ENCODE peak calls at places on chromosomes 4 and X, in five cellular contexts. W is cerebellar cortex; V is DMS 273 treated with DMSO at 0.1 percent for 48 hours; P is RWPE1; K is activated naive CD4-positive, alpha-beta T cell treated with anti-CD3 and anti-CD28 coated beads for 36 hours. Z is an unnamed sample.

GRCh38 chr4:188178276-188178675 is 39.0 kb downstream of the TRIML1 start:
- DNase-seq in W (no peak), V (no peak), P (peak; percentile 78), K (no peak), Z (no peak)

GRCh38 chr4:140103676-140104075 is 50.3 kb downstream of the MAML3 start:
- DNase-seq in W (peak; percentile 64), V (no peak), P (no peak), K (peak; percentile 64), Z (no peak)

GRCh38 chrX:3713225-3713936 is at the start of gene PRKX:
- DNase-seq in W (no peak), V (no peak), P (peak; percentile 29), K (peak; percentile 54), Z (peak; percentile 15)

GRCh38 chr4:99205104-99205979 is 13.7 kb downstream of the ADH6 start:
- DNase-seq in W (no peak), V (peak; percentile 25), P (no peak), K (no peak), Z (no peak)

GRCh38 chr4:20298986-20299385 is 47.3 kb downstream of the SLIT2 start:
- DNase-seq in W (no peak), V (no peak), P (no peak), K (no peak), Z (no peak)

GRCh38 chr4:152983774-152984411 is 47.8 kb downstream of the FHDC1 start:
- DNase-seq in W (no peak), V (no peak), P (peak; percentile 63), K (no peak), Z (peak; percentile 62)

GRCh38 chr4:159906051-159906450 is 803.2 kb downstream of the RAPGEF2 start:
- DNase-seq in W (no peak), V (no peak), P (no peak), K (no peak), Z (no peak)

GRCh38 chrX:20221902-20222301 is 44.8 kb downstream of the RPS6KA3 start:
- DNase-seq in W (no peak), V (no peak), P (no peak), K (no peak), Z (no peak)

GRCh38 chr4:7323461-7323871 is 111.3 kb downstream of the PSAPL1 start:
- DNase-seq in W (no peak), V (no peak), P (no peak), K (no peak), Z (no peak)

GRCh38 chr4:73734405-73735070 is 5.8 kb upstream of the CXCL8 start:
- DNase-seq in W (no peak), V (no peak), P (no peak), K (no peak), Z (no peak)

GRCh38 chr4:173346074-173346473 is 11.9 kb upstream of the HMGB2 start:
- DNase-seq in W (no peak), V (no peak), P (peak; percentile 13), K (no peak), Z (peak; percentile 40)

GRCh38 chrX:18898517-18898916 is 85.4 kb downstream of the PHKA2 start:
- DNase-seq in W (no peak), V (no peak), P (no peak), K (no peak), Z (no peak)

GRCh38 chr4:89123418-89123817 is 12.1 kb downstream of the TIGD2 start:
- DNase-seq in W (no peak), V (no peak), P (peak; percentile 5), K (no peak), Z (no peak)

GRCh38 chr4:154490261-154490588 is 1.4 kb downstream of the DCHS2 start:
- DNase-seq in W (no peak), V (no peak), P (no peak), K (no peak), Z (no peak)

GRCh38 chr4:147076179-147076578 is 130.5 kb upstream of the TTC29 start:
- DNase-seq in W (no peak), V (no peak), P (no peak), K (no peak), Z (no peak)

GRCh38 chr4:146255874-146256273 is 41.5 kb downstream of the REELD1 start:
- DNase-seq in W (no peak), V (no peak), P (no peak), K (no peak), Z (peak; percentile 78)

GRCh38 chrX:9558615-9559014 is 93.8 kb downstream of the TBL1X start:
- DNase-seq in W (no peak), V (no peak), P (no peak), K (no peak), Z (no peak)

GRCh38 chrX:30530591-30530990 is 47.0 kb downstream of the TASL start:
- DNase-seq in W (no peak), V (no peak), P (no peak), K (no peak), Z (peak; percentile 31)

GRCh38 chr4:26772096-26772495 is 88.5 kb upstream of the STIM2 start:
- DNase-seq in W (no peak), V (peak; percentile 21), P (no peak), K (no peak), Z (no peak)

GRCh38 chr4:85610450-85610849 is 135.5 kb downstream of the ARHGAP24 start:
- DNase-seq in W (no peak), V (no peak), P (no peak), K (peak; percentile 6), Z (no peak)

GRCh38 chr4:168639914-168640313 is 143.1 kb downstream of the PALLD start:
- DNase-seq in W (no peak), V (no peak), P (no peak), K (no peak), Z (no peak)

GRCh38 chrX:74450803-74451449 is 29.6 kb downstream of the SLC16A2 start:
- DNase-seq in W (no peak), V (no peak), P (peak; percentile 61), K (peak; percentile 45), Z (peak; percentile 92)

GRCh38 chr4:64584981-64585557 is 175.8 kb upstream of the TECRL start:
- DNase-seq in W (peak; percentile 41), V (peak; percentile 15), P (peak; percentile 7), K (peak; percentile 18), Z (no peak)

GRCh38 chr4:3369781-3370660 is 71.7 kb upstream of the HGFAC start:
- DNase-seq in W (peak; percentile 61), V (no peak), P (no peak), K (peak; percentile 81), Z (peak; percentile 95)

GRCh38 chrX:49199906-49200771 is at the start of gene SYP:
- DNase-seq in W (peak; percentile 80), V (peak; percentile 64), P (peak; percentile 89), K (peak; percentile 91), Z (peak; percentile 81)

GRCh38 chr4:176137626-176138025 is 57.8 kb downstream of the SPATA4 start:
- DNase-seq in W (no peak), V (no peak), P (peak; percentile 4), K (no peak), Z (peak; percentile 52)

GRCh38 chr4:25993564-25994185 is 79.7 kb downstream of the SMIM20 start:
- DNase-seq in W (peak; percentile 29), V (no peak), P (peak; percentile 17), K (peak; percentile 34), Z (no peak)

GRCh38 chr4:4492161-4492847 is 49.5 kb downstream of the STX18 start:
- DNase-seq in W (no peak), V (no peak), P (peak; percentile 8), K (peak; percentile 13), Z (peak; percentile 71)